ENCODE peak calls at places on chromosomes 3 and 15, in five cellular contexts. N is activated CD8-positive, alpha-beta T cell treated with anti-CD3 and anti-CD28 coated beads, Interleukin-2, amount 10 ng/mL, durations not matched to agents 7 days and 5 days; P is ELR; G is stimulated activated CD8-positive, alpha-beta memory T cell treated with anti-CD3 and anti-CD28 coated beads, Interleukin-7, amount 100 ng/mL, for 48 hours; K is activated T-cell treated with anti-CD3 and anti-CD28 coated beads, Interleukin-2, amount 50 U/mL, for 1 hour. D is an unnamed sample.

GRCh38 chr3:107767897-107768605 is 245.3 kb downstream of the BBX start:
- DNase-seq in K (no peak), P (no peak), N (no peak), G (no peak), D (no peak)

GRCh38 chr3:31307131-31307785 is 225.5 kb upstream of the STT3B start:
- DNase-seq in G (no peak), P (no peak), N (no peak), K (no peak), D (no peak)

GRCh38 chr15:38316311-38316710 is 63.7 kb downstream of the SPRED1 start:
- DNase-seq in K (no peak), G (no peak), P (no peak), N (no peak), D (no peak)

GRCh38 chr15:62896969-62897486 is 145.5 kb upstream of the TPM1 start:
- DNase-seq in P (peak; percentile 99), K (no peak), N (no peak), G (no peak), D (no peak)

GRCh38 chr3:127412578-127413317 is 124.9 kb upstream of the PRR20G start:
- DNase-seq in N (no peak), G (no peak), P (no peak), K (no peak), D (no peak)

GRCh38 chr15:74173545-74174215 is at the start of gene ISLR:
- DNase-seq in G (no peak), P (no peak), K (no peak), N (no peak), D (no peak)

GRCh38 chr15:81015595-81016252 is 15.0 kb downstream of the TLNRD1 start:
- DNase-seq in K (no peak), G (no peak), P (no peak), N (no peak), D (no peak)

GRCh38 chr15:99692825-99693224 is 40.4 kb downstream of the LYSMD4 start:
- DNase-seq in N (no peak), G (no peak), K (no peak), P (peak; percentile 46), D (no peak)

GRCh38 chr3:49841126-49841525 is 15.2 kb downstream of the TRAIP start:
- DNase-seq in K (no peak), G (no peak), P (peak; percentile 33), N (peak; percentile 47), D (no peak)